ENCODE peak calls at places on chromosomes 4 and X, in four cellular contexts. Z is right atrium auricular region, F is H54, J is naive B cell. X is an unnamed sample.

GRCh38 chr4:121706595-121707021 is 9.8 kb upstream of the ANXA5 start:
- DNase-seq in Z (no peak), F (no peak), J (no peak), X (peak)

GRCh38 chr4:96194993-96195392 is 355.1 kb downstream of the PDHA2 start:
- DNase-seq in Z (no peak), F (no peak), J (no peak), X (no peak)

GRCh38 chrX:12946838-12947544 is 27.9 kb upstream of the TMSB4X start:
- DNase-seq in Z (peak), F (no peak), J (peak), X (peak)

GRCh38 chrX:119605398-119605738 is 856 bp downstream of the NKRF start:
- DNase-seq in Z (no peak), F (no peak), J (no peak), X (peak)

GRCh38 chrX:14351889-14352288 is 177.4 kb upstream of the GLRA2 start:
- DNase-seq in Z (no peak), F (no peak), J (no peak), X (no peak)

GRCh38 chr4:29151584-29151983 is 1568.6 kb upstream of the PCDH7 start:
- DNase-seq in Z (no peak), F (no peak), J (no peak), X (peak)

GRCh38 chr4:183343730-183344129 is 21.5 kb upstream of the CLDN24 start:
- DNase-seq in Z (no peak), F (no peak), J (no peak), X (no peak)

GRCh38 chr4:184476660-184477059 is 2.3 kb upstream of the IRF2 start:
- DNase-seq in Z (no peak), F (no peak), J (no peak), X (no peak)

X was measured in GM23248.